ENCODE peak calls at places on chromosomes 1 and 21, in four cellular contexts. H, P, W and K are unnamed samples.
A peak's percentile ranks its signal among the peaks of the same experiment; 100 is the strongest.

GRCh38 chr21:40054403-40054802 is 187.2 kb downstream of the PCP4 start:
- DNase-seq in H (no peak), P (no peak), W (no peak), K (no peak)

GRCh38 chr1:213484333-213484732 is 433.3 kb downstream of the RPS6KC1 start:
- DNase-seq in H (no peak), P (no peak), W (no peak), K (no peak)

GRCh38 chr1:203789966-203790365 is 5.5 kb upstream of the ZBED6 start:
- DNase-seq in H (no peak), P (no peak), W (no peak), K (no peak)

GRCh38 chr1:8182034-8182761 is 135.7 kb upstream of the SLC45A1 start:
- DNase-seq in H (peak; percentile 50), P (peak; percentile 87), W (no peak), K (peak; percentile 85)

GRCh38 chr1:83632906-83633305 is 366.0 kb downstream of the TTLL7 start:
- DNase-seq in H (no peak), P (no peak), W (no peak), K (no peak)

GRCh38 chr1:38941093-38941492 is 537 bp downstream of the RHBDL2 start:
- DNase-seq in H (no peak), P (no peak), W (no peak), K (no peak)

GRCh38 chr1:19597463-19598309 is 46.4 kb upstream of the NBL1 start:
- DNase-seq in H (peak; percentile 47), P (peak; percentile 27), W (no peak), K (no peak)

GRCh38 chr1:170619167-170620030 is 44.5 kb upstream of the PRRX1 start:
- DNase-seq in H (peak; percentile 37), P (no peak), W (no peak), K (no peak)

GRCh38 chr1:178628637-178629548 is 96.2 kb upstream of the RALGPS2 start:
- DNase-seq in H (peak; percentile 83), P (no peak), W (no peak), K (no peak)

GRCh38 chr1:50684185-50684584 is 260.9 kb upstream of the DMRTA2 start:
- DNase-seq in H (no peak), P (no peak), W (no peak), K (no peak)

GRCh38 chr1:11634759-11635158 is 19.5 kb downstream of the FBXO2 start:
- DNase-seq in H (no peak), P (no peak), W (no peak), K (no peak)

GRCh38 chr1:86084998-86085397 is 71.6 kb downstream of the COL24A1 start:
- DNase-seq in H (peak; percentile 63), P (no peak), W (no peak), K (no peak)

GRCh38 chr1:18927654-18928272 is 25.4 kb upstream of the ALDH4A1 start:
- DNase-seq in H (peak; percentile 63), P (no peak), W (no peak), K (no peak)

GRCh38 chr1:162629077-162629637 is 3.1 kb upstream of the DDR2 start:
- DNase-seq in H (no peak), P (no peak), W (no peak), K (no peak)

GRCh38 chr1:162632234-162632666 is at the start of gene DDR2:
- DNase-seq in H (peak; percentile 96), P (no peak), W (no peak), K (no peak)

GRCh38 chr1:162631546-162632233 is 574 bp upstream of the DDR2 start:
- DNase-seq in H (peak; percentile 77), P (no peak), W (peak; percentile 40), K (no peak)

GRCh38 chr1:162627662-162628296 is 4.5 kb upstream of the DDR2 start:
- DNase-seq in H (peak; percentile 53), P (peak; percentile 8), W (peak; percentile 47), K (peak; percentile 43)

DNA sequence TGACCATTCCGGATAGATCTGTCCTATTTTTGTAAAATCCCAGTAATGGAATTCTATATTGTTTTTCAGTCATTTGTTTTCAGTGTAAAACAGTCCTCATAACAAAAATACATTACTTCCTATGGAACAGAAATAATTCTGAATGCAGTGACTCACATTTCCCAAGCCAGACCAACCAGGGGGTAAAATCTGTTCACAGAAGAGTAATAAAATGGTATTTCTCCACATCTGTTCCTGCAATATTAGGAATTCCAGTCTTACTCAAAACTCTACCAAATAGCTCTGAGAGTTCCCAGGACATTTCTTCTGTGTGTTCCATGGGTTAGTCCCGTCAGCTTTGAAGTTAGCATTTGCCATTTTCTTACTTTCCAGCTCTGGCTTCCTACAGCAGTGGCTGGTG is 2.6 kb upstream of the DDR2 start:
- DNase-seq in H (peak; percentile 81), P (no peak), W (no peak), K (no peak)
- TF ChIP-seq MAZ in H (no peak), P (no peak), W (no peak), K (no peak)

GRCh38 chr1:42682739-42683529 is 716 bp downstream of the YBX1 start:
- DNase-seq in H (peak; percentile 69), P (peak; percentile 20), W (peak; percentile 90), K (peak; percentile 31)
- TF ChIP-seq MAZ in H (peak; percentile 31), P (no peak), W (peak; percentile 85), K (peak; percentile 30)

DNA sequence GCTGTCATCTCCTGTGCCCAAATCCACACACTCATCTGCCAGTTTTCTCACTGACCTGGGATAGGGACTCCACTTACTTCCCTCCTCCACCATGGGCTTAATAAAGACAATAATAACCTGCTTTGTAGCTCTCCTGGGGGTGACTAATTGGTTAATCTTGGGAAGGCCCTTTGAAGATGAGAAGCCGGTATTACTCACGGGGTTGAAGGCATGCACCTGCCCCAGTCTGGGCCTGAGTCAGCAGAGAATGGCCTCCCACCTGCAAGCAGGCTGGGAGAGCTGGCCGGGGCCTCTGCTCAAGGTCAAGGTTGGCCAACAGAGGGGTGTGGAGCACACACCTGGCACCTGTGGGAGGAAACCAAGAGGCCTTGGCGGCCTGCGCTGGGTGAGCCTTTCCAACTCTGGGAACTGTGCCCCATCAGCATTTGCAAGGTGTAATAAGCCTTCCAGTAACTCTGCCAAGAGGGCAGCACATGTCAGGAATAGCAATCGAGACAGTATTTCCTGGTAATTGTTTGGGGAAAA is 49.1 kb downstream of the TOMM20 start:
- DNase-seq in H (peak; percentile 62), P (peak; percentile 49), W (no peak), K (peak; percentile 71)
- TF ChIP-seq MAZ in H (no peak), P (no peak), W (no peak), K (no peak)

DNA sequence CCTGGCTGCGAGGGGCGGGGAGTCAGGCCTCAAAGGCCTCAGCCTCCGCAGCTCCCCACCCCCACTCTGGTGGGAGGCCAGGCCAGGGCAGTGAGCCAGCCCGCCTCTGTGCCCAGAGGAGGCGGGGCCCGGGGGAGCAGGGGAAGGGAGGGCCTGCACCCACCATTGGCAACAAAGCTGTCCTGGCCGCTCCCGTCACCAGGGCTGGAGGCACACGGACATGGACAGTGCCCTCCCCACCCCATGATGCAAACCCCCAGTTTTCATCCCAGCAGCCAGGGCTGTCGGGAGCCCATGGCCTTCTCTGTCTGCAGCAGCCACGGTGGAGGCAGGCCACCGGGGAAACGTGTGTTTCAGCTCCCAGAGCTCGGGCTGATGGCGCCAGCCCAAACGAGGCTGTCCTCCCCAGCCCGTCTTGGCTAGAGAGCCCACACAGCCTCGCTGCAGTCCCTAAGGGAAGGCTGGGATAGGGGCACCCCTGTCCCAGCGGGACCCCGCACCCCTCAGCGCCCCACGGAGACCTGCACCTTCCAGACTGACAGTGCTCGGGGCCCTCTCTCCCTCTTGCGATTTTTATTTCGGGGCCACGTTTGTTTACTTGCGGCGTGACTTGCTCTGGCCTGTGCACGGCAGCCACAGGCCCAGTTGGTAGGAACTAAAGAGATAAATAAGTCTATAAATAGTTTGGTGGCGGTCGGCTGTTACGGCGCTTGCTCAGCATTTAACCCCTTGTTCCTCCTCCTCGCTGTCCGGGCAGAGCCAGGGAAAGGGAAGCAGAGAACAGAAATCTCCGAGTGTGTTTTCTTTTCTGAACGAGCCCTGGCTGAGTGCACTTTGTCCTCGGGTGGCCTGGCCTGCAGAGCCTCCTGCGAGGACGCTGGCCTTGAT is 101.8 kb downstream of the PRDM16 start:
- DNase-seq in H (no peak), P (no peak), W (peak; percentile 38), K (peak; percentile 40)
- TF ChIP-seq MAZ in H (no peak), P (no peak), W (no peak), K (no peak)

GRCh38 chr1:233025156-233025555 is 74.7 kb downstream of the NTPCR start:
- DNase-seq in H (peak; percentile 30), P (peak; percentile 25), W (peak; percentile 39), K (peak; percentile 18)
- TF ChIP-seq MAZ in H (no peak), P (no peak), W (no peak), K (no peak)

GRCh38 chr21:26801524-26801923 is 43.7 kb downstream of the ADAMTS1 start:
- DNase-seq in H (peak; percentile 94), P (no peak), W (no peak), K (no peak)

GRCh38 chr21:26809745-26810144 is 35.5 kb downstream of the ADAMTS1 start:
- DNase-seq in H (no peak), P (no peak), W (no peak), K (no peak)

GRCh38 chr21:26806734-26807372 is 38.4 kb downstream of the ADAMTS1 start:
- DNase-seq in H (peak; percentile 81), P (no peak), W (no peak), K (no peak)

GRCh38 chr21:26800455-26801454 is 44.5 kb downstream of the ADAMTS1 start:
- DNase-seq in H (peak; percentile 42), P (no peak), W (no peak), K (no peak)

GRCh38 chr21:26804895-26805609 is 40.2 kb downstream of the ADAMTS1 start:
- DNase-seq in H (peak; percentile 69), P (no peak), W (no peak), K (no peak)
- TF ChIP-seq MAZ in H (no peak), P (no peak), W (no peak), K (no peak)

DNA sequence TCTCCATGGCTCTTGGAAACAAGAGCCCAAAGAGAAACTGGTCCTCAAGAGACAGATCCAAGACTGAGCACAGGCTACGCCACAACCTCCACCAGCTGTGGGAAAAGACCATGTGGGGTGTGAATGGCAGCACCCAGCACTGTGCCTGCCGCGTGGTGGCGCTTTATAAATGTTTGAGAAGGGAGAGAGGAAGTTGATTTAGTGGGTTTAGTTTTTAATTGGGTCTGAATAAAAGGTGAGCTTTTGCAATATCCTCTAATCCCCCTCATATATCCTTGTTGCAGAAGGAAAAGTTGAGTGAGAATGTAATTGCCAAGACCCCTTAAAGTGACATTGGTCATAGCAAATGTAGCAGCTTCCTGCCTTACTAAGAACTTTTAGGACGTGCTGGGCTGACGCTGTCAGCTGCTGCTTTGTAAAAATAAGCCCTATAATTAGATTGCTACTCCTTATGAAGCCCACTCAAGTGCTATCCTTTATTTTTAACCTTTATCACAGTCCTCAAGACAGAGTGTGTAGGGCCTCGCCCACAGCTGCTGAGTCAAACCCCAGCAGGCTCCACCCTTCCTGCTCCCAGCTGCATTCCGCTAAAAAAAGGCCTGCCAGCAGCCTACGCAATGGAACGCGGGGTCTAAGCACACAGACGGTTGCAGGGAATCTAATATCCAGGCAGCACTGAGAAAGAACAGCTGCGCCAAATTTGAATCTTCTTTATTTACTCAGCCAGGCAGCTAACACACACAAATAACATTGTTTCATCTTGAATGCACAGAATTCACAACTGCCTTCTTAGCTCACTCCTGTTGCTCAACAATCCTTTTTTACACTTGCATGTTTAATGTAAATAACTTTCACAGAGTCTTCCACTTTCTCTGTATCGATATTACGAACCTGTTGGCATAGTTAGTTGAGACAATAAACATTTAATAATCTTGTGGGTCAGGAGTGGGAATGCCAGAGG is 47.3 kb upstream of the PRDX6 start:
- DNase-seq in H (peak; percentile 96), P (peak; percentile 46), W (peak; percentile 85), K (peak; percentile 39)
- TF ChIP-seq MAZ in H (peak; percentile 25), P (no peak), W (no peak), K (no peak)

DNA sequence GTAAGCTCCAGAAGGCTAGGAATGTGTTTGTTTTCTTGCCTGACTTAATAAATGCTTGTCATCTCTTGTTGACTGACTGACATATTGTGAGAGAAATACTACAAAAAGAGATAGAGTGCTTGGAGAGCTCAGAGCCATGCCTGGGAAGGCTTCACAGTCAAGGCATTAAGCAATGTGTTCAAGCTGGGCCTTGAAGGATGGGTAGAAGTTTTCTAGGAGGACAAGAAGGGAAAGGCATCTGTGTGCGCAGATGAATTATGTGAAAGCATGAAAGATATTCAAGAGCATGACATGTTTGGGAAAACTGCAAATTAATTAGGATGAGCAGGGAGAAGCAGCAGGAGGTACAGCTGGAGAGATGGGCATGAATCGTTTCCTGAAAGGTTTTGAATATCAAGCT is 5.6 kb downstream of the SLAMF8 start:
- DNase-seq in H (no peak), P (no peak), W (no peak), K (no peak)
- TF ChIP-seq MAZ in H (no peak), P (no peak), W (no peak), K (no peak)